ENCODE peak calls at places on chromosomes 1 and 21, in nine cellular contexts. D is GM13977, P is esophagus squamous epithelium, G is cardiac fibroblast, J is right lobe of liver, M is brain microvascular endothelial cell, Y is mucosa of descending colon, E is fibroblast of pulmonary artery, L is cardiac muscle cell. C is an unnamed sample.

GRCh38 chr1:217647791-217648190 is 16.6 kb downstream of the SPATA17 start:
- DNase-seq in Y (no peak), L (no peak), D (no peak), J (no peak), E (no peak), G (no peak), M (no peak), P (no peak), C (no peak)

GRCh38 chr1:85361106-85361505 is 84.7 kb upstream of the BCL10 start:
- DNase-seq in J (no peak), P (no peak), M (peak), G (peak), Y (no peak), L (no peak), D (no peak), E (peak), C (no peak)

GRCh38 chr21:17524635-17525034 is 11.8 kb downstream of the CXADR start:
- DNase-seq in D (no peak), E (no peak), Y (no peak), P (no peak), J (no peak), M (no peak), L (no peak), G (no peak), C (no peak)

GRCh38 chr1:10958614-10959013 is 53.8 kb upstream of the TARDBP start:
- DNase-seq in D (no peak), E (no peak), M (no peak), L (no peak), J (no peak), G (no peak), P (no peak), Y (no peak), C (no peak)

GRCh38 chr1:33683913-33684312 is 180.0 kb upstream of the HMGB4 start:
- DNase-seq in L (no peak), G (no peak), E (no peak), Y (no peak), P (no peak), J (no peak), M (no peak), D (no peak), C (no peak)

GRCh38 chr1:157131281-157131680 is 6.9 kb downstream of the ETV3 start:
- DNase-seq in J (no peak), M (no peak), L (no peak), P (no peak), Y (no peak), G (no peak), D (no peak), E (no peak), C (no peak)

GRCh38 chr1:244435562-244436205 is 16.0 kb downstream of the ADSS2 start:
- DNase-seq in J (no peak), L (no peak), D (no peak), Y (no peak), E (peak), P (no peak), M (peak), G (peak), C (no peak)

GRCh38 chr1:63506782-63507181 is 16.2 kb downstream of the ITGB3BP start:
- DNase-seq in P (no peak), L (no peak), E (no peak), M (no peak), D (no peak), G (no peak), J (no peak), Y (no peak), C (no peak)

GRCh38 chr1:30743584-30744059 is 14.0 kb downstream of the LAPTM5 start:
- DNase-seq in L (no peak), M (no peak), Y (peak), G (no peak), D (peak), E (no peak), J (no peak), P (no peak), C (no peak)

GRCh38 chr1:11730429-11730861 is 5.5 kb upstream of the AGTRAP start:
- DNase-seq in L (no peak), P (no peak), Y (no peak), M (no peak), J (no peak), D (no peak), G (peak), E (peak), C (no peak)

GRCh38 chr1:14282583-14283186 is 315.8 kb upstream of the KAZN start:
- DNase-seq in G (no peak), J (no peak), P (no peak), D (no peak), L (no peak), Y (no peak), E (no peak), M (no peak), C (no peak)

GRCh38 chr1:159071970-159072582 is 4.5 kb downstream of the AIM2 start:
- DNase-seq in G (peak), J (no peak), D (peak), E (peak), L (peak), M (peak), P (no peak), Y (no peak), C (no peak)

GRCh38 chr1:108719654-108720435 is 7.1 kb downstream of the FNDC7 start:
- DNase-seq in J (no peak), Y (no peak), E (peak), P (no peak), M (peak), L (no peak), G (peak), D (no peak), C (no peak)

GRCh38 chr1:117621316-117621715 is 15.5 kb downstream of the TENT5C start:
- DNase-seq in L (no peak), J (no peak), P (no peak), M (no peak), Y (no peak), E (no peak), D (no peak), G (no peak), C (no peak)

GRCh38 chr1:15833069-15833679 is 14.3 kb upstream of the SPEN start:
- DNase-seq in D (no peak), M (peak), G (peak), J (peak), Y (peak), E (no peak), P (no peak), L (no peak), C (peak)

GRCh38 chr1:205319081-205320018 is 2.2 kb downstream of the NUAK2 start:
- DNase-seq in E (peak), J (peak), G (peak), P (no peak), M (no peak), Y (peak), L (no peak), D (no peak), C (peak)

GRCh38 chr1:204885288-204885711 is 14.6 kb downstream of the NFASC start:
- DNase-seq in Y (no peak), L (no peak), G (peak), D (no peak), M (no peak), J (peak), E (peak), P (no peak), C (peak)

GRCh38 chr1:214650664-214651063 is 47.7 kb downstream of the CENPF start:
- DNase-seq in M (no peak), L (no peak), E (no peak), G (no peak), J (no peak), P (no peak), Y (no peak), D (no peak), C (no peak)
- TF ChIP-seq CTCF in M (no peak), L (no peak), E (no peak), G (no peak), J (no peak), P (no peak), Y (no peak), D (no peak), C (no peak)

DNA sequence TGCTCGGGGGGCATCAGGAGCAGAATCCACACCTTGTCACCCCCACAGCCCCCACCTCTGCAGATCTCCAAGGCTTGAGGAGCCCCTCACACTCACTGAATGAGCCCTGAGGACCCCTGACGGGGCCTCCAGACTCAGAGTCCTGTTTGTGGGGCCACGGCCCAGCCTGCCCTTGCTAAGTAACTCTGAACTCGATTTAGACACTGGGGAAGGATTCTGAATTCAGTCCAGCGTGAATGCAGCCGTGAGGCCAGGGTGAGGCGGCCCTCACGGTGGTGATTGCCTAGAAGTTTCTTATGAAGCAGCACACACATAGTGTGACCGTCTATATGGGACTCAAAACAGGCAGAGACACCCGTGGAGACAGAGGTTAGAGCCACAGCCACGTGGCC is 58.9 kb upstream of the ADARB1 start:
- DNase-seq in J (no peak), E (no peak), D (no peak), G (no peak), L (no peak), M (no peak), P (no peak), Y (peak), C (no peak)
- TF ChIP-seq CTCF in J (no peak), E (no peak), D (no peak), G (no peak), L (no peak), M (no peak), P (no peak), Y (no peak), C (no peak)

GRCh38 chr21:36004441-36004840 is 55.9 kb downstream of the SETD4 start:
- DNase-seq in G (peak), M (no peak), D (no peak), P (no peak), L (no peak), Y (no peak), E (no peak), J (no peak), C (no peak)
- TF ChIP-seq CTCF in G (no peak), M (no peak), D (no peak), P (no peak), L (no peak), Y (no peak), E (no peak), J (no peak), C (no peak)

GRCh38 chr1:51792864-51793263 is 85.7 kb downstream of the NRDC start:
- DNase-seq in G (peak), Y (no peak), E (peak), L (no peak), M (peak), D (no peak), J (no peak), P (no peak), C (no peak)
- TF ChIP-seq CTCF in G (no peak), Y (no peak), E (no peak), L (no peak), M (peak), D (no peak), J (no peak), P (no peak), C (no peak)

GRCh38 chr1:228494044-228494353 is 6.8 kb downstream of the RNF187 start:
- DNase-seq in D (no peak), G (no peak), J (no peak), M (no peak), P (no peak), Y (no peak), E (no peak), L (no peak), C (no peak)
- TF ChIP-seq CTCF in D (no peak), G (no peak), J (no peak), M (no peak), P (no peak), Y (no peak), E (no peak), L (no peak), C (no peak)